ENCODE peak calls at places on chromosomes 6 and 20, in ten cellular contexts. M, H, C, F, P, N, O, G, I and A are unnamed samples. For H3K4me1, the result is how much of the 10 kb centered on the place peaks cover.

GRCh38 chr6:1611322-1611571 is 1.5 kb downstream of the FOXC1 start:
- DNase-seq in M (no peak), H (no peak), C (no peak), F (no peak), P (no peak), N (no peak), O (no peak), G (peak), I (no peak), A (no peak)

GRCh38 chr20:25139061-25139705 is 56.3 kb upstream of the ENTPD6 start:
- DNase-seq in M (peak), H (no peak), C (no peak), F (peak), P (no peak), N (no peak), O (no peak), G (peak), I (peak), A (peak)

GRCh38 chr6:24009319-24009718 is 116.7 kb upstream of the NRSN1 start:
- DNase-seq in M (no peak), H (no peak), C (no peak), F (no peak), P (no peak), N (no peak), O (no peak), G (no peak), I (no peak), A (no peak)

GRCh38 chr20:15200139-15200538 is 862.7 kb upstream of the FLRT3 start:
- DNase-seq in M (no peak), H (no peak), C (no peak), F (no peak), P (no peak), N (no peak), O (no peak), G (no peak), I (no peak), A (no peak)

GRCh38 chr20:37020636-37021035 is 69.1 kb upstream of the SAMHD1 start:
- DNase-seq in M (no peak), H (no peak), C (no peak), F (no peak), P (no peak), N (no peak), O (no peak), G (no peak), I (no peak), A (no peak)

GRCh38 chr6:113420290-113420689 is 436.9 kb upstream of the MARCKS start:
- DNase-seq in M (no peak), H (no peak), C (no peak), F (no peak), P (no peak), N (no peak), O (no peak), G (no peak), I (no peak), A (no peak)

GRCh38 chr20:2851086-2851485 is 10.5 kb downstream of the VPS16 start:
- DNase-seq in M (no peak), H (no peak), C (no peak), F (no peak), P (no peak), N (no peak), O (no peak), G (no peak), I (no peak), A (no peak)

GRCh38 chr20:23049201-23049932 is at the start of gene THBD:
- DNase-seq in M (no peak), H (peak), C (peak), F (peak), P (peak), N (peak), O (peak), G (peak), I (no peak), A (peak)

GRCh38 chr6:3139090-3139903 is 18.0 kb downstream of the TUBB2A start:
- DNase-seq in M (peak), H (peak), C (peak), F (peak), P (no peak), N (peak), O (no peak), G (peak), I (no peak), A (peak)

GRCh38 chr6:125974214-125974866 is 12.0 kb upstream of the TRMT11 start:
- DNase-seq in M (peak), H (no peak), C (no peak), F (no peak), P (no peak), N (no peak), O (no peak), G (peak), I (peak), A (no peak)

GRCh38 chr20:1722513-1723050 is 65.0 kb upstream of the SIRPG start:
- DNase-seq in M (no peak), H (no peak), C (no peak), F (no peak), P (no peak), N (no peak), O (no peak), G (no peak), I (no peak), A (no peak)

GRCh38 chr6:39560915-39561314 is 164.3 kb downstream of the KIF6 start:
- DNase-seq in M (no peak), H (no peak), C (no peak), F (no peak), P (no peak), N (no peak), O (no peak), G (no peak), I (no peak), A (no peak)

GRCh38 chr20:37897008-37897548 is 5.8 kb upstream of the VSTM2L start:
- DNase-seq in M (no peak), H (no peak), C (no peak), F (no peak), P (peak), N (no peak), O (no peak), G (no peak), I (no peak), A (no peak)

GRCh38 chr6:8215631-8216030 is 113.3 kb upstream of the EEF1E1 start:
- DNase-seq in M (no peak), H (no peak), C (no peak), F (no peak), P (no peak), N (no peak), O (no peak), G (no peak), I (no peak), A (no peak)

GRCh38 chr6:54992789-54993188 is 146.2 kb downstream of the FAM83B start:
- DNase-seq in M (peak), H (no peak), C (no peak), F (no peak), P (no peak), N (no peak), O (no peak), G (peak), I (no peak), A (no peak)

GRCh38 chr20:25178563-25179438 is 16.7 kb upstream of the ENTPD6 start:
- DNase-seq in M (peak), H (peak), C (no peak), F (peak), P (peak), N (no peak), O (no peak), G (peak), I (peak), A (peak)

GRCh38 chr20:56417402-56417801 is 5.3 kb downstream of the CASS4 start:
- DNase-seq in M (no peak), H (no peak), C (no peak), F (no peak), P (no peak), N (no peak), O (no peak), G (no peak), I (no peak), A (peak)

GRCh38 chr6:75853796-75854195 is 104.8 kb downstream of the MYO6 start:
- DNase-seq in M (no peak), H (no peak), C (no peak), F (no peak), P (no peak), N (no peak), O (no peak), G (no peak), I (no peak), A (no peak)

GRCh38 chr6:32664827-32665362 is 1.6 kb downstream of the HLA-DQB1 start:
- DNase-seq in M (no peak), H (no peak), C (peak), F (peak), P (no peak), N (no peak), O (peak), G (no peak), I (no peak), A (peak)

GRCh38 chr20:3815703-3816315 is 4.5 kb upstream of the AP5S1 start:
- DNase-seq in M (no peak), H (no peak), C (no peak), F (no peak), P (no peak), N (peak), O (no peak), G (no peak), I (no peak), A (no peak)

GRCh38 chr6:120608826-120609225 is 725.5 kb downstream of the TBC1D32 start:
- DNase-seq in M (peak), H (no peak), C (no peak), F (no peak), P (no peak), N (no peak), O (no peak), G (no peak), I (no peak), A (no peak)

GRCh38 chr20:47998736-47999135 is 213.5 kb upstream of the SULF2 start:
- DNase-seq in M (no peak), H (no peak), C (no peak), F (no peak), P (no peak), N (no peak), O (no peak), G (no peak), I (no peak), A (no peak)

GRCh38 chr6:21908117-21908848 is 314.7 kb downstream of the SOX4 start:
- DNase-seq in M (no peak), H (no peak), C (no peak), F (no peak), P (no peak), N (no peak), O (no peak), G (no peak), I (no peak), A (no peak)

GRCh38 chr6:41518118-41518517 is 28.1 kb upstream of the FOXP4 start:
- DNase-seq in M (peak), H (no peak), C (no peak), F (peak), P (no peak), N (no peak), O (no peak), G (no peak), I (no peak), A (no peak)

GRCh38 chr6:41517473-41517872 is 28.7 kb upstream of the FOXP4 start:
- DNase-seq in M (no peak), H (no peak), C (no peak), F (no peak), P (no peak), N (no peak), O (no peak), G (no peak), I (no peak), A (no peak)

GRCh38 chr6:41519305-41519747 is 26.9 kb upstream of the FOXP4 start:
- DNase-seq in M (peak), H (no peak), C (no peak), F (peak), P (no peak), N (peak), O (no peak), G (no peak), I (no peak), A (no peak)

GRCh38 chr6:41522780-41523548 is 23.2 kb upstream of the FOXP4 start:
- DNase-seq in M (no peak), H (no peak), C (no peak), F (no peak), P (no peak), N (no peak), O (no peak), G (no peak), I (no peak), A (no peak)

GRCh38 chr6:41519748-41520699 is 26.2 kb upstream of the FOXP4 start:
- DNase-seq in M (peak), H (no peak), C (no peak), F (peak), P (no peak), N (peak), O (no peak), G (no peak), I (no peak), A (no peak)
- H3K4me1 ChIP-seq in M (half or more), H (under half), C (under half), F (under half), P (under half), N (under half), O (under half), G (under half), I (under half), A (under half)

GRCh38 chr20:62900052-62900691 is 26.1 kb downstream of the DIDO1 start:
- DNase-seq in M (peak), H (peak), C (peak), F (peak), P (peak), N (peak), O (peak), G (peak), I (peak), A (peak)
- TF ChIP-seq POLR2A in M (peak), H (peak), C (no peak), F (no peak), P (peak), N (no peak), O (no peak), G (no peak), I (no peak), A (no peak)

DNA sequence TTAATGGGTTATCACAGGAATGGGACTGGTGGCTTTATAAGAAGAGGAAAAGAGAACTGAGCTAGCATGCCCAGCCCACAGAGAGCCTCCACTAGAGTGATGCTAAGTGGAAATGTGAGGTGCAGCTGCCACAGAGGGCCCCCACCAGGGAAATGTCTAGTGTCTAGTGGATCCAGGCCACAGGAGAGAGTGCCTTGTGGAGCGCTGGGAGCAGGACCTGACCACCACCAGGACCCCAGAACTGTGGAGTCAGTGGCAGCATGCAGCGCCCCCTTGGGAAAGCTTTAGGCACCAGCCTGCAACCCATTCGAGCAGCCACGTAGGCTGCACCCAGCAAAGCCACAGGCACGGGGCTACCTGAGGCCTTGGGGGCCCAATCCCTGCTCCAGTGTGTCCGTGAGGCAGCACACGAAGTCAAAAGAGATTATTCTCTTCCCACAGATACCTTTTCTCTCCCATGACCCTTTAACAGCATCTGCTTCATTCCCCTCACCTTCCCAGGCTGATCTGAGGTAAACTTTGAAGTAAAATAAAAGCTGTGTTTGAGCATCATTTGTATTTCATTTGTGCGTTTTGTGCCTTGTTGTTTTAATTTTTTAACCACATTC is 4.4 kb downstream of the HLA-E start:
- DNase-seq in M (no peak), H (no peak), C (no peak), F (no peak), P (peak), N (no peak), O (no peak), G (no peak), I (no peak), A (no peak)
- H3K4me1 ChIP-seq in M (under half), H (under half), C (under half), F (half or more), P (under half), N (under half), O (under half), G (under half), I (under half), A (under half)

GRCh38 chr6:170007468-170008240 is 256.2 kb downstream of the ERMARD start:
- DNase-seq in M (no peak), H (no peak), C (no peak), F (no peak), P (no peak), N (no peak), O (peak), G (no peak), I (no peak), A (no peak)

GRCh38 chr6:170008386-170008785 is 257.0 kb downstream of the ERMARD start:
- DNase-seq in M (no peak), H (no peak), C (no peak), F (no peak), P (no peak), N (no peak), O (no peak), G (no peak), I (no peak), A (no peak)

GRCh38 chr6:170006524-170007467 is 255.4 kb downstream of the ERMARD start:
- DNase-seq in M (no peak), H (no peak), C (peak), F (no peak), P (peak), N (no peak), O (no peak), G (no peak), I (no peak), A (no peak)

GRCh38 chr6:170010665-170011232 is 259.3 kb downstream of the ERMARD start:
- DNase-seq in M (no peak), H (no peak), C (no peak), F (no peak), P (no peak), N (peak), O (no peak), G (no peak), I (no peak), A (peak)

GRCh38 chr6:170011233-170012142 is 260.1 kb downstream of the ERMARD start:
- DNase-seq in M (no peak), H (no peak), C (peak), F (peak), P (no peak), N (peak), O (peak), G (no peak), I (no peak), A (peak)
- TF ChIP-seq POLR2A in M (no peak), H (no peak), C (no peak), F (no peak), P (no peak), N (no peak), O (no peak), G (no peak), I (no peak), A (no peak)